ENCODE peak calls at places on chromosomes 16 and 17, in six cellular contexts. One of them, this sample, is unnamed.
A peak's percentile ranks its signal among the peaks of the same experiment; 100 is the strongest.

GRCh38 chr17:7834554-7834890 is 505 bp downstream of the KDM6B start:
- DNase-seq in mammary epithelial cell: peak; percentile 58
- DNase-seq in NCI-H2081 treated with DMSO at 0.1 percent for 48 hours: no peak
- DNase-seq in choroid plexus epithelial cell: peak; percentile 33
- DNase-seq in endothelial cell: no peak
- DNase-seq in pons: peak; percentile 24
- DNase-seq in this sample: no peak

GRCh38 chr16:86515780-86516617 is 5.7 kb downstream of the FOXF1 start:
- DNase-seq in mammary epithelial cell: no peak
- DNase-seq in NCI-H2081 treated with DMSO at 0.1 percent for 48 hours: no peak
- DNase-seq in choroid plexus epithelial cell: peak; percentile 62
- DNase-seq in endothelial cell: no peak
- DNase-seq in pons: no peak
- DNase-seq in this sample: no peak

GRCh38 chr16:19774024-19774423 is 56.0 kb downstream of the IQCK start:
- DNase-seq in mammary epithelial cell: no peak
- DNase-seq in NCI-H2081 treated with DMSO at 0.1 percent for 48 hours: no peak
- DNase-seq in choroid plexus epithelial cell: no peak
- DNase-seq in endothelial cell: no peak
- DNase-seq in pons: no peak
- DNase-seq in this sample: no peak

GRCh38 chr17:44539664-44540063 is 17.6 kb upstream of the FZD2 start:
- DNase-seq in mammary epithelial cell: no peak
- DNase-seq in NCI-H2081 treated with DMSO at 0.1 percent for 48 hours: no peak
- DNase-seq in choroid plexus epithelial cell: no peak
- DNase-seq in endothelial cell: no peak
- DNase-seq in pons: no peak
- DNase-seq in this sample: no peak

GRCh38 chr16:89323120-89323960 is 105.8 kb downstream of the ZNF778 start:
- DNase-seq in mammary epithelial cell: no peak
- DNase-seq in NCI-H2081 treated with DMSO at 0.1 percent for 48 hours: no peak
- DNase-seq in choroid plexus epithelial cell: no peak
- DNase-seq in endothelial cell: no peak
- DNase-seq in pons: no peak
- DNase-seq in this sample: peak; percentile 59

GRCh38 chr17:33436321-33436720 is 143.2 kb upstream of the ASIC2 start:
- DNase-seq in mammary epithelial cell: peak; percentile 37
- DNase-seq in NCI-H2081 treated with DMSO at 0.1 percent for 48 hours: no peak
- DNase-seq in choroid plexus epithelial cell: peak; percentile 49
- DNase-seq in endothelial cell: no peak
- DNase-seq in pons: no peak
- DNase-seq in this sample: no peak

GRCh38 chr17:16909472-16909871 is 62.4 kb downstream of the TNFRSF13B start:
- DNase-seq in mammary epithelial cell: no peak
- DNase-seq in NCI-H2081 treated with DMSO at 0.1 percent for 48 hours: no peak
- DNase-seq in choroid plexus epithelial cell: no peak
- DNase-seq in endothelial cell: peak; percentile 26
- DNase-seq in pons: no peak
- DNase-seq in this sample: no peak

GRCh38 chr17:41064301-41064700 is 1.4 kb downstream of the KRTAP2-4 start:
- DNase-seq in mammary epithelial cell: no peak
- DNase-seq in NCI-H2081 treated with DMSO at 0.1 percent for 48 hours: no peak
- DNase-seq in choroid plexus epithelial cell: no peak
- DNase-seq in endothelial cell: no peak
- DNase-seq in pons: no peak
- DNase-seq in this sample: no peak

GRCh38 chr17:8695241-8695640 is 49.4 kb downstream of the CCDC42 start:
- DNase-seq in mammary epithelial cell: no peak
- DNase-seq in NCI-H2081 treated with DMSO at 0.1 percent for 48 hours: no peak
- DNase-seq in choroid plexus epithelial cell: no peak
- DNase-seq in endothelial cell: no peak
- DNase-seq in pons: no peak
- DNase-seq in this sample: no peak

GRCh38 chr16:87240211-87241134 is 76.7 kb downstream of the C16orf95 start:
- DNase-seq in mammary epithelial cell: peak; percentile 24
- DNase-seq in NCI-H2081 treated with DMSO at 0.1 percent for 48 hours: no peak
- DNase-seq in choroid plexus epithelial cell: peak; percentile 49
- DNase-seq in endothelial cell: no peak
- DNase-seq in pons: no peak
- DNase-seq in this sample: no peak

GRCh38 chr16:58488531-58488930 is 11.4 kb upstream of the NDRG4 start:
- DNase-seq in mammary epithelial cell: no peak
- DNase-seq in NCI-H2081 treated with DMSO at 0.1 percent for 48 hours: no peak
- DNase-seq in choroid plexus epithelial cell: no peak
- DNase-seq in endothelial cell: no peak
- DNase-seq in pons: no peak
- DNase-seq in this sample: peak; percentile 58

GRCh38 chr17:38428643-38429371 is 543 bp downstream of the ARHGAP23 start:
- DNase-seq in mammary epithelial cell: no peak
- DNase-seq in NCI-H2081 treated with DMSO at 0.1 percent for 48 hours: no peak
- DNase-seq in choroid plexus epithelial cell: peak; percentile 38
- DNase-seq in endothelial cell: peak; percentile 66
- DNase-seq in pons: peak; percentile 77
- DNase-seq in this sample: no peak

GRCh38 chr16:58409316-58409973 is 17.2 kb downstream of the GINS3 start:
- DNase-seq in mammary epithelial cell: peak; percentile 90
- DNase-seq in NCI-H2081 treated with DMSO at 0.1 percent for 48 hours: no peak
- DNase-seq in choroid plexus epithelial cell: peak; percentile 42
- DNase-seq in endothelial cell: no peak
- DNase-seq in pons: peak; percentile 17
- DNase-seq in this sample: no peak

GRCh38 chr17:58338907-58339774 is 10.5 kb upstream of the TSPOAP1 start:
- DNase-seq in mammary epithelial cell: no peak
- DNase-seq in NCI-H2081 treated with DMSO at 0.1 percent for 48 hours: no peak
- DNase-seq in choroid plexus epithelial cell: peak; percentile 62
- DNase-seq in endothelial cell: peak; percentile 40
- DNase-seq in pons: peak; percentile 41
- DNase-seq in this sample: peak; percentile 75

GRCh38 chr16:66903544-66904427 is 14.9 kb downstream of the CDH16 start:
- DNase-seq in mammary epithelial cell: no peak
- DNase-seq in NCI-H2081 treated with DMSO at 0.1 percent for 48 hours: no peak
- DNase-seq in choroid plexus epithelial cell: no peak
- DNase-seq in endothelial cell: no peak
- DNase-seq in pons: no peak
- DNase-seq in this sample: peak; percentile 69

GRCh38 chr17:50779747-50780363 is 12.5 kb upstream of the ANKRD40CL start:
- DNase-seq in mammary epithelial cell: no peak
- DNase-seq in NCI-H2081 treated with DMSO at 0.1 percent for 48 hours: no peak
- DNase-seq in choroid plexus epithelial cell: no peak
- DNase-seq in endothelial cell: no peak
- DNase-seq in pons: no peak
- DNase-seq in this sample: no peak

GRCh38 chr16:89581861-89582563 is 6.5 kb downstream of the CPNE7 start:
- DNase-seq in mammary epithelial cell: no peak
- DNase-seq in NCI-H2081 treated with DMSO at 0.1 percent for 48 hours: peak; percentile 26
- DNase-seq in choroid plexus epithelial cell: peak; percentile 94
- DNase-seq in endothelial cell: no peak
- DNase-seq in pons: no peak
- DNase-seq in this sample: no peak

GRCh38 chr16:68644715-68645493 is at the start of gene CDH3:
- DNase-seq in mammary epithelial cell: peak; percentile 97
- DNase-seq in NCI-H2081 treated with DMSO at 0.1 percent for 48 hours: no peak
- DNase-seq in choroid plexus epithelial cell: no peak
- DNase-seq in endothelial cell: peak; percentile 32
- DNase-seq in pons: no peak
- DNase-seq in this sample: no peak

GRCh38 chr17:75854881-75855309 is 240 bp downstream of the WBP2 start:
- DNase-seq in mammary epithelial cell: no peak
- DNase-seq in NCI-H2081 treated with DMSO at 0.1 percent for 48 hours: no peak
- DNase-seq in choroid plexus epithelial cell: no peak
- DNase-seq in endothelial cell: no peak
- DNase-seq in pons: no peak
- DNase-seq in this sample: no peak

This sample was measured in chondrocyte.